ENCODE peak calls at places on chromosome 6, in nine cellular contexts. B is right lobe of liver, V is HCT116, M is body of pancreas, Z is HepG2, W is heart left ventricle, G is upper lobe of left lung, O is gastrocnemius medialis, P is K562. H is an unnamed sample.
A peak's percentile ranks its signal among the peaks of the same experiment; 100 is the strongest.

GRCh38 chr6:110044093-110044492 is 66.0 kb downstream of the GPR6 start:
- ATAC-seq in B (no peak), V (no peak), P (no peak), Z (no peak), M (no peak), G (no peak), W (no peak), O (no peak), H (no peak)

GRCh38 chr6:12555267-12555666 is 161.3 kb upstream of the PHACTR1 start:
- ATAC-seq in O (no peak), V (no peak), W (no peak), B (no peak), G (no peak), Z (no peak), P (no peak), M (no peak), H (no peak)

GRCh38 chr6:117380298-117380697 is 45.4 kb downstream of the ROS1 start:
- ATAC-seq in W (no peak), O (no peak), G (no peak), B (peak; percentile 66), Z (no peak), M (no peak), P (no peak), V (no peak), H (no peak)

GRCh38 chr6:7769702-7770101 is 43.8 kb downstream of the BMP6 start:
- ATAC-seq in O (no peak), Z (no peak), B (no peak), M (no peak), W (no peak), P (no peak), V (no peak), G (no peak), H (no peak)

GRCh38 chr6:106194949-106195919 is 109.1 kb downstream of the PRDM1 start:
- ATAC-seq in M (no peak), G (no peak), O (no peak), W (no peak), B (no peak), Z (no peak), V (peak; percentile 53), P (no peak), H (no peak)

GRCh38 chr6:147127587-147127986 is 76.6 kb upstream of the STXBP5 start:
- ATAC-seq in G (no peak), P (no peak), B (no peak), V (no peak), Z (no peak), O (no peak), W (no peak), M (no peak), H (no peak)

GRCh38 chr6:43334466-43335095 is 26.0 kb upstream of the CRIP3 start:
- ATAC-seq in G (peak; percentile 56), P (peak; percentile 96), O (peak; percentile 69), B (peak; percentile 72), W (no peak), M (peak; percentile 68), Z (peak; percentile 74), V (peak; percentile 98), H (peak; percentile 68)

GRCh38 chr6:155188707-155189496 is 74.9 kb upstream of the CLDN20 start:
- ATAC-seq in P (no peak), W (no peak), Z (peak; percentile 40), V (no peak), O (peak; percentile 39), M (no peak), G (peak; percentile 50), B (peak; percentile 79), H (peak; percentile 59)

GRCh38 chr6:170097505-170098427 is 193.1 kb downstream of the DLL1 start:
- ATAC-seq in O (no peak), B (no peak), P (no peak), V (no peak), Z (no peak), M (no peak), W (no peak), G (no peak), H (no peak)

GRCh38 chr6:100300221-100300736 is 164.4 kb downstream of the SIM1 start:
- ATAC-seq in G (no peak), P (no peak), Z (peak; percentile 79), W (no peak), B (no peak), O (no peak), V (peak; percentile 86), M (no peak), H (no peak)

GRCh38 chr6:150048099-150048498 is 20.8 kb downstream of the ULBP3 start:
- ATAC-seq in G (no peak), V (no peak), O (no peak), M (no peak), Z (no peak), B (no peak), W (no peak), P (no peak), H (no peak)

GRCh38 chr6:137307163-137307851 is 88.1 kb upstream of the IFNGR1 start:
- ATAC-seq in V (no peak), M (no peak), W (no peak), P (no peak), G (peak; percentile 65), B (no peak), O (no peak), Z (no peak), H (no peak)

GRCh38 chr6:152368761-152369624 is 268.2 kb downstream of the SYNE1 start:
- ATAC-seq in B (peak; percentile 48), P (no peak), O (peak; percentile 98), G (peak; percentile 79), W (peak; percentile 84), Z (peak; percentile 25), V (no peak), M (peak; percentile 90), H (peak; percentile 92)

DNA sequence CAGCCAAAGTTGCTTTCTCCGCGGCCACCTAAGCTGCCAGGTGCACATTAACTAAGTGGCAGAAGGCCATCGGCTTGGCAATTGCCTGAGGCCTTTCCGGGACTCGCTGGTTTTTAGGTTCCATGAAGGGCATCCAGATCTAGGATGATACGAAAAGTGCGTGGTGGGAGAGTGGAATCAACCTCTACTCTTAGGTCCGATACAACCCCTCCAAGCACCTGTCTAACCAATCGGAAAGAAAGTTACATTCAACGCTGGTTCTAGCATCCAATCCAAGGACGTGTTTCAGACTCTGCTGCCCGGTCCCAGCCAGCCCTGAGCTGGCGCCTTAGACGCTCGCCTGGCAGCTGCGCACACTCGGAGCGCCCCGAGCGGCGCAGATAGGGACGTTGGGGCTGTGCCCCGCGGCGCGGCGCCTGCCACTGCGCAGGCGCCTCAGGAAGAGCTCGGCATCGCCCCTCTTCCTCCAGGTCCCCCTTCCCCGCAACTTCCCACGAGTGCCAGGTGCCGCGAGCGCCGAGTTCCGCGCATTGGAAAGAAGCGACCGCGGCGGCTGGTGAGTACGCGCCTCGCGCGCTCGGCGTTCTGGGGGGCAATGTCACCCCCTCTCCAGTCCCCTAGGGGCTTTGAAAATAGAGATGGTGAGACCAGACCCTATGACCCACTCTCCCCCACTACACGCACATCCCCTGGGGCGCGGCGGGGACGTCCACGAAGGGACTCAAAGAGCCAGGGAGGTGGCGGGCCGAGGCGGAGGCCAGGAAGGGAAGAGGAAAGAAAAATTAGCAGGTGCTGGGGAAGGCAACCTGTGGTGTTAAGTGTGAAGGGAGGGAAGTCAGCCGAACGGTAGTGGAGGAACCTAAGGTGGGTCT is at the start of gene ENPP4:
- ATAC-seq in Z (peak; percentile 92), P (peak; percentile 34), G (peak; percentile 99), O (peak; percentile 95), M (peak; percentile 99), B (peak; percentile 100), V (peak; percentile 100), W (peak; percentile 99), H (peak; percentile 100)
- TF ChIP-seq POLR2A in Z (no peak), P (no peak), G (peak; percentile 94), O (peak; percentile 96), M (peak; percentile 89), B (peak; percentile 79), V (no peak), W (no peak), H (peak; percentile 71)

GRCh38 chr6:113630738-113631535 is 226.2 kb upstream of the MARCKS start:
- ATAC-seq in V (no peak), M (peak; percentile 51), P (no peak), Z (no peak), W (peak; percentile 43), G (peak; percentile 78), O (peak; percentile 48), B (peak; percentile 55), H (peak; percentile 34)
- TF ChIP-seq POLR2A in V (no peak), M (no peak), P (no peak), Z (no peak), W (no peak), G (no peak), O (no peak), B (no peak), H (no peak)

GRCh38 chr6:26319405-26320128 is 45.4 kb upstream of the BTN3A2 start:
- ATAC-seq in W (no peak), M (no peak), P (peak; percentile 58), G (no peak), V (no peak), B (no peak), O (no peak), Z (peak; percentile 26), H (no peak)
- TF ChIP-seq POLR2A in W (no peak), M (no peak), P (no peak), G (no peak), V (no peak), B (no peak), O (no peak), Z (no peak), H (no peak)

GRCh38 chr6:31272856-31273626 is 1.1 kb upstream of the HLA-C start:
- ATAC-seq in W (no peak), B (no peak), G (no peak), Z (peak; percentile 56), P (no peak), V (no peak), M (no peak), O (peak; percentile 19), H (no peak)
- TF ChIP-seq POLR2A in W (no peak), B (no peak), G (no peak), Z (no peak), P (no peak), V (no peak), M (no peak), O (no peak), H (no peak)

DNA sequence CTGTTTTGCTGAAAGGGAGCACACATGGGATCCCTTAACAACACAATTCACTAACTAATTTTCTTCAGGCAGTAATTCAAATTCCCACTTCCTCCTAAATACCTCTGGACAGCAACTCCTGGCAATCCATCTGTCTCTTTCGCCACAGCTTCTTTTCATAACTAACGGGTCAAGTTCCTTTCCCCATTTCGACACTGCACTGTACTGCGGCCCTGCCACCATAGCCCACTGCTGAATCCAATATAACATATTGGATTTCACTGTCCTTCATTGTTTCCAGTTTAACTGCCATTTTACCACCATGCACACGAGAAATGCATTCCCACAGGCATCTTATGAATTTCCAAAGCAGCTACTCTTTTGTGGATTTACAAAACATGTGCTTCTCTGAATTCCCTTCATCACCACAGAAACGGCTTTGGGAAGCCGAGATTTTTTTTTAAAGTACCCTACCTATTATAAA is 1.4 kb downstream of the NUDT3 start:
- ATAC-seq in Z (peak; percentile 62), V (no peak), M (no peak), B (peak; percentile 53), O (peak; percentile 76), G (peak; percentile 48), P (peak; percentile 22), W (no peak), H (peak; percentile 45)
- TF ChIP-seq POLR2A in Z (peak; percentile 30), V (no peak), M (no peak), B (peak; percentile 30), O (peak; percentile 7), G (peak; percentile 27), P (no peak), W (no peak), H (no peak)

H was measured in gastroesophageal sphincter.